ENCODE peak calls at places on chromosomes 2 and 18, in nine cellular contexts. X is heart left ventricle, T is ovary, I is A549, Z is HepG2, Q is thyroid gland, P is H1, E is Peyer's patch, K is right lobe of liver. A is an unnamed sample. For H3K4me1, the result is how much of the 10 kb centered on the place peaks cover.

GRCh38 chr2:216316743-216317142 is 55.5 kb downstream of the MARCHF4 start:
- DNase-seq in I (peak), Q (no peak), P (no peak), X (no peak), E (no peak), T (no peak), Z (no peak), K (no peak), A (no peak)

GRCh38 chr2:168514692-168515091 is 58.6 kb downstream of the CERS6 start:
- DNase-seq in K (no peak), X (no peak), E (no peak), Q (no peak), Z (no peak), I (no peak), P (no peak), T (no peak), A (no peak)

GRCh38 chr2:38191516-38191915 is 115.6 kb upstream of the CYP1B1 start:
- DNase-seq in I (peak), X (no peak), K (no peak), Q (no peak), E (no peak), P (no peak), T (no peak), Z (no peak), A (no peak)

GRCh38 chr18:23498877-23499570 is 4.3 kb upstream of the RMC1 start:
- DNase-seq in Z (peak), Q (peak), I (peak), E (peak), X (no peak), P (peak), K (peak), T (peak), A (peak)

GRCh38 chr2:47237375-47238357 is 82.6 kb upstream of the STPG4 start:
- DNase-seq in E (no peak), Q (peak), I (no peak), Z (no peak), P (no peak), T (peak), X (peak), K (no peak), A (no peak)

GRCh38 chr2:193539188-193539587 is 1344.5 kb upstream of the TMEFF2 start:
- DNase-seq in Z (peak), X (no peak), T (no peak), I (no peak), P (no peak), E (no peak), Q (no peak), K (no peak), A (no peak)

GRCh38 chr2:149601141-149601796 is 13.7 kb upstream of the MMADHC start:
- DNase-seq in X (no peak), K (no peak), Z (no peak), Q (no peak), P (no peak), I (no peak), E (no peak), T (no peak), A (no peak)

GRCh38 chr2:233915133-233915532 is 2.0 kb upstream of the TRPM8 start:
- DNase-seq in E (no peak), I (peak), P (no peak), Z (no peak), K (no peak), X (no peak), Q (no peak), T (no peak), A (no peak)

GRCh38 chr18:49360582-49360981 is 99.9 kb downstream of the DYM start:
- DNase-seq in K (no peak), I (no peak), X (no peak), T (no peak), Q (no peak), P (no peak), E (no peak), Z (no peak), A (no peak)

GRCh38 chr2:131201098-131201497 is 8.2 kb upstream of the POTEE start:
- DNase-seq in P (no peak), T (no peak), Q (no peak), I (no peak), X (no peak), E (no peak), K (no peak), Z (no peak), A (no peak)

GRCh38 chr2:188610050-188610444 is 318.4 kb downstream of the GULP1 start:
- DNase-seq in I (no peak), E (no peak), X (no peak), Z (no peak), T (no peak), P (no peak), K (no peak), Q (no peak), A (no peak)

GRCh38 chr2:156867201-156867600 is 390.3 kb upstream of the GALNT5 start:
- DNase-seq in P (no peak), Z (no peak), X (no peak), I (no peak), T (no peak), Q (no peak), E (no peak), K (no peak), A (no peak)

GRCh38 chr2:48423376-48423775 is 106.6 kb upstream of the STON1 start:
- DNase-seq in E (no peak), T (no peak), K (no peak), P (peak), Q (no peak), Z (no peak), X (no peak), I (peak), A (no peak)

GRCh38 chr2:7880126-7880525 is 801.7 kb upstream of the ID2 start:
- DNase-seq in Z (no peak), T (no peak), K (no peak), I (no peak), Q (peak), X (no peak), P (no peak), E (no peak), A (no peak)

GRCh38 chr2:100957971-100958653 is 44.0 kb upstream of the RPL31 start:
- DNase-seq in K (peak), I (no peak), P (no peak), T (no peak), X (no peak), Q (peak), Z (no peak), E (no peak), A (no peak)

GRCh38 chr2:35415282-35415681 is 940.3 kb upstream of the CRIM1 start:
- DNase-seq in I (peak), Z (no peak), T (no peak), Q (no peak), K (no peak), E (no peak), X (no peak), P (no peak), A (no peak)

GRCh38 chr18:21187886-21188285 is 54.1 kb upstream of the GREB1L start:
- DNase-seq in E (no peak), Z (no peak), T (no peak), Q (no peak), K (no peak), P (no peak), X (no peak), I (no peak), A (no peak)

GRCh38 chr2:198168651-198169050 is 364.3 kb downstream of the PLCL1 start:
- DNase-seq in K (no peak), Z (no peak), P (no peak), E (no peak), X (no peak), T (no peak), Q (no peak), I (no peak), A (no peak)

GRCh38 chr2:178512491-178512890 is 32.2 kb downstream of the PLEKHA3 start:
- DNase-seq in Z (no peak), K (no peak), E (no peak), Q (peak), I (no peak), P (no peak), X (no peak), T (no peak), A (no peak)

GRCh38 chr18:55641501-55641900 is 53.5 kb upstream of the TCF4 start:
- DNase-seq in P (no peak), T (no peak), I (no peak), Z (no peak), E (no peak), Q (no peak), X (no peak), K (no peak), A (no peak)

GRCh38 chr2:233118601-233119000 is 58.5 kb downstream of the INPP5D start:
- DNase-seq in E (no peak), Q (no peak), Z (no peak), K (peak), X (no peak), I (no peak), P (no peak), T (no peak), A (no peak)

GRCh38 chr2:172488556-172488955 is 61.2 kb downstream of the ITGA6 start:
- DNase-seq in X (no peak), P (no peak), E (no peak), K (no peak), Z (peak), Q (no peak), T (no peak), I (no peak), A (no peak)

GRCh38 chr2:68190991-68191731 is 33.5 kb downstream of the PNO1 start:
- DNase-seq in P (no peak), T (no peak), X (no peak), K (no peak), E (no peak), Q (no peak), I (peak), Z (peak), A (no peak)

GRCh38 chr2:102486941-102487702 is 14.1 kb downstream of the SLC9A4 start:
- DNase-seq in P (no peak), K (no peak), T (no peak), E (no peak), X (no peak), Z (no peak), I (no peak), Q (no peak), A (no peak)

GRCh38 chr18:13191779-13192178 is 26.8 kb upstream of the LDLRAD4 start:
- DNase-seq in X (no peak), I (no peak), K (no peak), E (no peak), Z (peak), P (no peak), Q (peak), T (no peak), A (no peak)

GRCh38 chr18:76821875-76822509 is 365 bp upstream of the ZNF236 start:
- DNase-seq in T (peak), Q (peak), Z (no peak), K (peak), I (peak), X (peak), P (peak), E (peak), A (no peak)

GRCh38 chr2:239326831-239327535 is 73.8 kb downstream of the HDAC4 start:
- DNase-seq in X (no peak), K (no peak), T (peak), E (peak), Q (no peak), Z (no peak), I (no peak), P (peak), A (no peak)

GRCh38 chr2:239327536-239328305 is 73.1 kb downstream of the HDAC4 start:
- DNase-seq in I (no peak), E (peak), T (peak), X (no peak), Q (no peak), P (peak), Z (no peak), K (no peak), A (no peak)

GRCh38 chr2:239329972-239330572 is 70.7 kb downstream of the HDAC4 start:
- DNase-seq in E (no peak), K (peak), Q (peak), Z (no peak), I (no peak), X (peak), T (peak), P (peak), A (no peak)

GRCh38 chr2:239329284-239329971 is 71.4 kb downstream of the HDAC4 start:
- DNase-seq in X (peak), P (peak), Z (no peak), K (peak), E (peak), T (peak), I (no peak), Q (peak), A (no peak)

DNA sequence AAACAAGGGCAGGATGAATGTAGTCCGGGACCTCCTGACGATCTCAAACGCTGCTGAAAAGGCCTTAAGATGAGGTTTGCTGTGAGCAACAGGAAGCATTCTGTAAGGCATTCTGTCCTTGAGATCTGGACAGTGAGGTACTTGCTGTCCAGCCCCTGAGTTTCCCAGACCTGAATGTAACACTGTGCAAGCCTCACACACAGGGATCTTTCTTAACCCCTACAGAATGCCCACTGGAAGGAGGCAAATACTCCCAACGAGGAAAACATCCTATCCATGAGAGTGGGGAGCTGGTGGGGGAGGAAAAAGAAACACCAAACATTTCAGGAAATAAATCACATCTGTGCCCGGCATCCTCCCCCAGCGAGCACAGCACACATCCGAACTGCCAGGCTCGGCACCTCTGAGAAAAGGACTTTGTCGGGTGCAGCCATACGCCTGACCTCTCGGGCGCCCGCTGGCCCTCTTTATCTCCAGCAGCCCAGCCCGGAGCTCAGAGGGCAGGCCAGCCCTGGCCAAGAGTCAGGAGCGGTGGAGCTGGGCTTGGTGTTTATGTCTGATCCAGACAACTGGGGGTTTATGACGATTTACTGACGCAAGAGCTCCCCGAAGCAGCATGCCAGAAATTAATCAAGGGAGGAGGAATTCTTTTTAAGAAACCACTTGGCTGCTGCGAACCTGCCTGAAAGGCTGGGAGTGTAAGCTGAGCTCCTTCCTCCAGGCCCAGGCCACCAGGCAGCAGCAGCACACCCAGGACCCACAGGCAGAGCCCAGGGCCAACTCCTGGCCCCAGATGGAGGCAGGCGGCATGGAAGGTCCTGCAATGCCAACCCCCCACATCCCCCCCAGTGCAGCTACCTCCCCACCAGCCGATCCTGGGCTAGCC is 72.3 kb downstream of the HDAC4 start:
- DNase-seq in T (peak), I (no peak), P (peak), K (peak), X (peak), Z (no peak), Q (peak), E (peak), A (no peak)
- H3K4me1 ChIP-seq in T (under half), I (under half), P (under half), K (under half), X (under half), Z (under half), Q (under half), E (under half), A (half or more)

GRCh38 chr2:27032495-27033252 is at the start of gene TMEM214:
- DNase-seq in E (peak), K (peak), Z (peak), X (peak), T (peak), P (peak), I (peak), Q (peak), A (peak)
- TF ChIP-seq POLR2A in E (peak), K (peak), Z (peak), X (no peak), T (peak), P (no peak), I (peak), Q (peak), A (peak)

GRCh38 chr2:1738646-1739302 is 5.5 kb downstream of the PXDN start:
- DNase-seq in Q (no peak), T (no peak), Z (no peak), E (peak), I (no peak), K (no peak), X (no peak), P (no peak), A (no peak)

GRCh38 chr2:1739961-1740713 is 4.2 kb downstream of the PXDN start:
- DNase-seq in X (peak), Z (no peak), K (no peak), P (peak), Q (no peak), I (no peak), E (peak), T (no peak), A (no peak)

GRCh38 chr2:1739322-1739957 is 4.9 kb downstream of the PXDN start:
- DNase-seq in P (no peak), Z (no peak), Q (no peak), I (no peak), T (no peak), K (no peak), E (peak), X (no peak), A (no peak)

GRCh38 chr2:1736997-1737480 is 7.3 kb downstream of the PXDN start:
- DNase-seq in E (no peak), I (no peak), P (no peak), T (no peak), K (peak), X (no peak), Z (no peak), Q (no peak), A (no peak)

DNA sequence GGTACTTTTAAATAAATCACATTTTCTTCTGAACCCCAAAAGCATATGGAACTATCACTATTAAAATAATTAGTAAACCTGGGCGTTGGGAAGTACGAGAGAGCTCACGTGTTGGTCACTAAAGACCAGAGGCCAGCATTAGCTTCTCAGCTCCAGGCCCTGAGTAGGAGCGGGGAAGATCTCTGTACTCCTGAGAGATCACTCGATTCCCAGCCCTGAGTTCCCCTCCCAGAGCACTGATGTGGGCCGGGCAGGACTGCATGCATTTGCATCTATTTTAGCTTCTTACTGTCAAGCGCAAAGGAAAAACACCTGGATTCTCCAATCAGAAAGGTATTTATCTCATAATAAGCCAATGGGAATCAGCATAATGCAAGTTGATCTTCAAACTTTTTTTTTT is 6.2 kb downstream of the PXDN start:
- DNase-seq in K (no peak), E (no peak), T (no peak), P (no peak), I (no peak), X (no peak), Q (no peak), Z (no peak), A (no peak)
- TF ChIP-seq CTCF in K (no peak), E (no peak), T (no peak), P (no peak), I (no peak), X (no peak), Q (no peak), Z (no peak), A (no peak)

DNA sequence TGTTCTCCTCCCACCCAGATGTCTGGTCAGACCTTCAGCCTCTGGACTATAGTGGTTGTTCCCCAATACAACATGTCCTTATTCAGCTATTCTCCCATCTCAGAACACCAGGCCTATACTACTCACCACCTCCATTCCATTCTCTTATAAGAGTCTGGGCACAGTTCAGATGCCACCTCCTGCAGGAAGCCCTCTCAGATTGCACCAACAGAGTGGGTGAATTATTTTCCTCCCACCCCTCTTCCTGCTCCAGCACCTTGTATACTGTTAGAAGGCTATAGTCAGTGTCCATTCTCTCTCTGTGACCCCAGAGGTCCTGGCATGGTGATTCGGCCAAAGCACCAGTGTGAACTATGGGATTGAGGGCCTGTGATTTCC is 204.6 kb downstream of the GLI2 start:
- DNase-seq in Z (no peak), T (no peak), X (no peak), Q (no peak), K (no peak), E (no peak), I (no peak), P (no peak), A (no peak)
- H3K4me1 ChIP-seq in Z (half or more), T (under half), X (under half), Q (under half), K (under half), E (under half), I (half or more), P (under half), A (half or more)

GRCh38 chr2:207163815-207164747 is 1.7 kb downstream of the KLF7 start:
- DNase-seq in X (peak), T (peak), P (no peak), Q (peak), K (peak), I (peak), Z (peak), E (peak), A (peak)
- TF ChIP-seq POLR2A in X (no peak), T (no peak), P (no peak), Q (peak), K (peak), I (no peak), Z (no peak), E (peak), A (peak)

A was measured in esophagus squamous epithelium.